ENCODE peak calls at places on chromosomes 7 and 10, in six cellular contexts. T is GM12864; N is NCI-H2107; U is dorsolateral prefrontal cortex; A is AML-193; G is activated T-helper 1 cell treated with anti-CD3 and anti-CD28 coated beads, Interleukin-2, amount 50 U/mL, for 16 hours. W is an unnamed sample.

GRCh38 chr7:29894238-29894637 is 87.9 kb downstream of the WIPF3 start:
- DNase-seq in G (no peak), A (no peak), T (no peak), N (no peak), U (no peak), W (no peak)

GRCh38 chr10:114697061-114697598 is 39.1 kb upstream of the ABLIM1 start:
- DNase-seq in N (no peak), A (no peak), T (no peak), G (no peak), U (peak; percentile 90), W (no peak)

GRCh38 chr7:154598864-154599263 is 404.1 kb downstream of the PAXIP1 start:
- DNase-seq in T (no peak), U (no peak), G (no peak), A (no peak), N (no peak), W (no peak)

GRCh38 chr10:22911889-22912762 is 15.7 kb upstream of the ARMC3 start:
- DNase-seq in N (peak; percentile 64), U (no peak), G (no peak), A (no peak), T (no peak), W (no peak)

GRCh38 chr7:22666732-22667131 is 60.3 kb upstream of the IL6 start:
- DNase-seq in N (no peak), U (no peak), A (no peak), T (no peak), G (no peak), W (no peak)

GRCh38 chr7:16753102-16753931 is at the start of gene TSPAN13:
- DNase-seq in T (no peak), G (no peak), U (peak; percentile 91), A (peak; percentile 63), N (peak; percentile 77), W (no peak)

GRCh38 chr10:128463991-128464755 is 337.9 kb upstream of the MKI67 start:
- DNase-seq in T (no peak), N (peak; percentile 2), A (no peak), U (peak; percentile 11), G (peak; percentile 25), W (peak; percentile 4)

GRCh38 chr10:98469532-98469931 is 22.8 kb upstream of the HPS1 start:
- DNase-seq in G (no peak), A (no peak), N (no peak), T (no peak), U (no peak), W (no peak)

GRCh38 chr10:600234-600633 is 89.2 kb downstream of the DIP2C start:
- DNase-seq in G (no peak), N (no peak), U (no peak), A (no peak), T (no peak), W (no peak)

GRCh38 chr7:44150466-44150832 is 9.3 kb upstream of the MYL7 start:
- DNase-seq in T (peak; percentile 38), N (no peak), A (no peak), G (no peak), U (no peak), W (peak; percentile 23)

W was measured in GM12878.